ENCODE peak calls at places on chromosomes 12 and 14, in five cellular contexts. U is K562, N is IMR-90, M is H1, X is A549. B is an unnamed sample.

GRCh38 chr12:89237763-89238162 is 114.5 kb downstream of the DUSP6 start:
- DNase-seq in X (no peak), N (no peak), U (no peak), M (no peak), B (no peak)

GRCh38 chr12:81896771-81897170 is 137.6 kb upstream of the PPFIA2 start:
- DNase-seq in M (no peak), X (no peak), N (no peak), U (no peak), B (no peak)

GRCh38 chr12:75747572-75747995 is 236.2 kb upstream of the KRR1 start:
- DNase-seq in M (no peak), U (no peak), N (peak), X (no peak), B (no peak)

GRCh38 chr12:6788972-6789905 is at the start of gene CD4:
- DNase-seq in X (no peak), N (no peak), U (no peak), M (no peak), B (no peak)

GRCh38 chr14:92382677-92383076 is 59.7 kb downstream of the SLC24A4 start:
- DNase-seq in N (no peak), M (no peak), X (peak), U (no peak), B (no peak)

GRCh38 chr12:23694307-23694706 is 255.2 kb downstream of the SOX5 start:
- DNase-seq in X (no peak), N (no peak), U (no peak), M (no peak), B (no peak)

GRCh38 chr14:105087308-105087962 is 22.2 kb upstream of the GPR132 start:
- DNase-seq in M (peak), X (peak), U (no peak), N (peak), B (no peak)

GRCh38 chr12:7642876-7643309 is 22.8 kb downstream of the APOBEC1 start:
- DNase-seq in U (peak), X (peak), N (no peak), M (peak), B (peak)

DNA sequence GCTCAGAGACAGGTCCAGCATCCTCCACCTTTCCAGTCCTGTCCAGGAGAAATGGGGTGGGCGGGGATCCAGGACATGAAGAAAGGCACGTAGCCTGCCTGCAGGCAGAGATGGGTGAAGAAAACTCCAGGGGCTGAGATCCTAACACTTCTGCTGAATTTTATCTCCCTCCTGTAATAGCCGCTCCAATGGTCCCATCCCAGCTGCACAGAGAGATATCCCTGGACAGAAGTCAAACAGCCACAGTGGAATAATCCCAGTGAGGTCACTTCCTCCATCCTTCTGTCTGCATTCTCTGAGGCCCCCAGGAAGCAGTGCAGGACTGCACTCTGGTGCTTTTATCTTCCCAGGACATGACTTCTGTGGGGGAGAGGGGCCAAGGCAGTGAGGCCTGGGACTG is 26.3 kb downstream of the KRT18 start:
- DNase-seq in N (peak), X (no peak), U (peak), M (no peak), B (peak)
- TF ChIP-seq MAFK in N (no peak), X (no peak), U (no peak), M (no peak), B (no peak)

GRCh38 chr12:3436496-3437060 is 54.4 kb upstream of the PRMT8 start:
- DNase-seq in N (no peak), X (no peak), U (no peak), M (no peak), B (no peak)
- TF ChIP-seq MAFK in N (no peak), X (no peak), U (no peak), M (no peak), B (no peak)

DNA sequence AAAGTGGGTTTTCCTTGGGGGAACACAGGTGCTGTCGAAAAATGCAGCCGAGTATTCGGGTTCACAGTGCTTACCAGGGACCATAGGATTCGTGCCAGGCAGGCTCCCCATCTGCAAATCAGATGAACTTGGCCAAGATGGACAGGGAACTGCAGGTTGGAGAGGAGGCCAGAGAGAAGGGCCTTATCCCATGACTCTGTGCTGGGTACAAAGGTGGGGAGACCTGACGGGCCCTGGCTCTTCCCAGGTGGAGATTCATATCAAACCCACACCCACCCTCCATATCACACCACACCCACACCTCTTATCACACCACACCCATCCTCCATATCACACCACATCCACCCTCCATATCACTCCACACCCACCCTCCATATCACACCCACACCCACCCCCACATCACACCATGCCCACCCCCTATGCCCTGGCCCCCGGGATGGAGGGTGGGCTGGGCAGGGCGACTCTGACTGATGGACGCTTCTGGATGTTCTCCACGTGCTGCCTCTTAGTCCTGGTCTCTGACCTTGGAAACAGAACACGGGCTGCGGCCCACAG is 319.7 kb downstream of the ADGRD1 start:
- DNase-seq in U (no peak), N (no peak), M (no peak), X (no peak), B (no peak)
- TF ChIP-seq MAFK in U (no peak), N (no peak), M (no peak), X (no peak), B (no peak)

DNA sequence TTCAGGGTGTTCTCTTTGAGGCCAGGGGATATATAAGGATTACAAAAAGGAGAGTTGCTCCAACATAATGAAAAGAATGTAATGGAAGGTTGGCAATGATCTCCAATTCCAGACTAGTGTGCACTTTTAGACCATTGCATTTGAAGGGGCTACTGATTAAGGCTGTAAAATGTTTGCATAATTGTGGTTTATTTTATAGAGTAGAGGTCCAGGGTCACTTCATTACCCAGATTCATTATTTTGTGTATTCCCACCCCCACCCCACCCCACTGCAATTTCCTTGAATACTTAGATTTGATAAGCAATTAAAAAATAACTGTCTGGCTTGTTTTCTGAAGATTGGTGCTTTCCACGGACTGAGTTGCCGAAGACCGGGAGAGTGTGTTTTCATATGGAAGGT is 94.8 kb downstream of the TMEM30B start:
- DNase-seq in X (no peak), U (no peak), M (no peak), N (no peak), B (no peak)
- TF ChIP-seq MAFK in X (no peak), U (no peak), M (no peak), N (no peak), B (no peak)

GRCh38 chr12:128259556-128260070 is 7.4 kb upstream of the TMEM132C start:
- DNase-seq in N (no peak), U (peak), M (peak), X (peak), B (peak)
- TF ChIP-seq MAFK in N (no peak), U (no peak), M (no peak), X (no peak), B (no peak)

GRCh38 chr12:53054112-53054878 is 4.4 kb downstream of the TNS2 start:
- DNase-seq in X (peak), N (peak), M (peak), U (peak), B (peak)

GRCh38 chr12:53056296-53056695 is 6.4 kb downstream of the TNS2 start:
- DNase-seq in M (no peak), N (no peak), X (no peak), U (no peak), B (no peak)

GRCh38 chr12:53056901-53057300 is 7.0 kb downstream of the TNS2 start:
- DNase-seq in N (no peak), M (no peak), U (no peak), X (no peak), B (no peak)

GRCh38 chr12:53053223-53054111 is 3.6 kb downstream of the TNS2 start:
- DNase-seq in M (peak), N (no peak), U (peak), X (peak), B (peak)

DNA sequence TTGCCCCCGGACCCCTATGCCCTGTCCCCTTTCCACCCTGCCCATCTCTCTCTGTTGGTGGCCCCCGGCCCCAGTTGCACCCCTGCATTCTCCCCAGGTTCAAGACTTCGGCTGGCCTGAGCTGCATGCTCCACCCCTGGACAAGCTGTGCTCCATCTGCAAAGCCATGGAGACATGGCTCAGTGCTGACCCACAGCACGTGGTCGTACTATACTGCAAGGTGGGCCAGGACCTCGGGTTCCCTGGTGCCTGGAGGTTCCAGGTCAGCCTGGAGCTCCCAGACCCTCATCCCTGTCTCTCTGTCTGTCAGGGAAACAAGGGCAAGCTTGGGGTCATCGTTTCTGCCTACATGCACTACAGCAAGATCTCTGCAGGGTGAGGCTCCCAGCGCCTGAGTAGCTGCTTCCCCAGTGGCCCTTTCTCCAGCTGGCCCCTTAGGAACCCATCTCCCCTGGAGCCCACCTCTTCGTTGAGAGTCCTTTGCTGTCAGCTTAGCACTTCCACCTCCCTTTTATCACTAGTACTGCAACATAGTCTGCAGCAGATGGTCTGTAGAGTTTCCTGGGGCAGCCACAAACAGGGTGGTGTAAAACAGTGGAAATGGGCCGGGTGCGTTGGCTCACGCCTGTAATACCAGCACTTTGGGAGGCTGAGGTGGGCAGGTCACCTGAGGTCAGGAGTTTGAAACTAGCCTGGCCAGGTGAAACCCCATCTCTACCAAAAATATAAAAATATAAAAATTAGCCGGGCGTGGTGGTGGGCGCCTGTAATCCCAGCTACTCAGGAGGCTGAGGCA is 5.8 kb downstream of the TNS2 start:
- DNase-seq in U (no peak), N (no peak), M (no peak), X (no peak), B (no peak)
- TF ChIP-seq MAFK in U (no peak), N (no peak), M (no peak), X (no peak), B (no peak)

GRCh38 chr14:68734231-68734732 is 58.6 kb downstream of the ZFP36L1 start:
- DNase-seq in X (no peak), M (no peak), N (peak), U (no peak), B (no peak)
- TF ChIP-seq MAFK in X (no peak), M (no peak), N (no peak), U (no peak), B (no peak)

B was measured in HepG2.